ENCODE peak calls at places on chromosome 13, in eight cellular contexts. R is CD4-positive, alpha-beta T cell; B is GM10248; D is activated B cell treated with CpG ODN at 0.5 μM for 24 hours; Q is astrocyte of the cerebellum; X is spleen; T is neural crest cell; K is esophagus squamous epithelium. W is an unnamed sample.

GRCh38 chr13:41352935-41353801 is 42.1 kb downstream of the NAA16 start:
- DNase-seq in R (peak), K (no peak), B (peak), X (no peak), Q (peak), T (peak), D (no peak), W (peak)

GRCh38 chr13:22193070-22193469 is 522.2 kb downstream of the FGF9 start:
- DNase-seq in T (no peak), D (no peak), R (no peak), X (no peak), Q (no peak), B (no peak), K (no peak), W (no peak)

GRCh38 chr13:27182844-27183497 is 11.4 kb upstream of the USP12 start:
- DNase-seq in Q (peak), X (no peak), T (no peak), B (no peak), R (no peak), K (no peak), D (no peak), W (no peak)

GRCh38 chr13:73971481-73971880 is 162.7 kb downstream of the KLF12 start:
- DNase-seq in Q (no peak), R (no peak), K (no peak), X (no peak), T (no peak), D (no peak), B (no peak), W (no peak)

GRCh38 chr13:70310720-70311119 is 202.5 kb upstream of the KLHL1 start:
- DNase-seq in K (no peak), T (peak), R (no peak), B (no peak), D (no peak), X (no peak), Q (peak), W (peak)

GRCh38 chr13:46341112-46341711 is 45.8 kb downstream of the RUBCNL start:
- DNase-seq in R (no peak), D (no peak), B (peak), T (no peak), K (no peak), X (no peak), Q (peak), W (no peak)

GRCh38 chr13:48125794-48126228 is 30.9 kb upstream of the MED4 start:
- DNase-seq in Q (peak), R (no peak), X (no peak), B (no peak), K (no peak), T (no peak), D (no peak), W (no peak)

GRCh38 chr13:94344126-94344863 is 135.2 kb downstream of the DCT start:
- DNase-seq in Q (no peak), K (no peak), X (no peak), T (no peak), D (no peak), R (no peak), B (no peak), W (no peak)

GRCh38 chr13:74092711-74093110 is 41.5 kb downstream of the KLF12 start:
- DNase-seq in R (no peak), D (no peak), T (no peak), Q (no peak), K (no peak), B (no peak), X (no peak), W (no peak)

GRCh38 chr13:57716295-57716694 is 84.8 kb downstream of the PCDH17 start:
- DNase-seq in T (no peak), R (no peak), K (no peak), Q (no peak), B (no peak), D (no peak), X (no peak), W (no peak)

GRCh38 chr13:26558074-26558805 is 757 bp downstream of the WASF3 start:
- DNase-seq in R (no peak), D (no peak), K (no peak), X (peak), T (peak), B (no peak), Q (no peak), W (peak)

GRCh38 chr13:36526897-36527296 is 94.6 kb downstream of the CCNA1 start:
- DNase-seq in Q (no peak), R (no peak), X (no peak), D (no peak), T (no peak), K (no peak), B (no peak), W (no peak)

GRCh38 chr13:111398715-111399299 is 78.4 kb downstream of the TEX29 start:
- DNase-seq in Q (no peak), B (no peak), X (peak), K (no peak), R (no peak), D (no peak), T (no peak), W (no peak)

GRCh38 chr13:60431108-60431700 is 34.2 kb downstream of the TDRD3 start:
- DNase-seq in T (no peak), D (no peak), R (no peak), X (no peak), K (no peak), B (peak), Q (peak), W (no peak)

DNA sequence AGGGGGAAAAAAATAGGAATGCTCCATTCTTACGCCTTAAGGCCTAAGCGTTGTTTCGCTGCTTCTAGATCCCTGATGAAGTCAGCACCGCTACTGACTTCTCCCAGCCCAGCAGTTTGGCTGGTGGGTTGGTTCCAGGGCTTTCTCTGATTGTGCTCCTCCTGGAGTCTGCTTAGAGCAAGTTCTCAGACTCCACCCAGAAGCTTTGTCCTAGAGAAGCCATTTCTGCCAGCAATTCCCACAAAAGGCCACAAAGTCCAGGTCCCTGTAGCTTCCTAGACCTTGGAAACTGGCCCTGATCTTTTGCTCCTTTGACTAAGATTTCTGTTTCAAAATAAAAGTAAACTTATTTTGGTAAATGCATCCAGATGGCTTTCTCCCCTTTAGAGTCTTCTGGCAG is 65.4 kb downstream of the KCTD12 start:
- DNase-seq in Q (no peak), K (no peak), T (no peak), D (no peak), R (no peak), B (no peak), X (no peak), W (no peak)
- TF ChIP-seq CTCF in Q (no peak), K (no peak), T (no peak), D (no peak), R (no peak), B (no peak), X (no peak), W (no peak)

GRCh38 chr13:67152123-67152522 is 78.0 kb downstream of the PCDH9 start:
- DNase-seq in Q (no peak), T (no peak), K (no peak), X (no peak), B (no peak), R (no peak), D (no peak), W (no peak)
- TF ChIP-seq CTCF in Q (no peak), T (no peak), K (no peak), X (no peak), B (no peak), R (no peak), D (no peak), W (no peak)

DNA sequence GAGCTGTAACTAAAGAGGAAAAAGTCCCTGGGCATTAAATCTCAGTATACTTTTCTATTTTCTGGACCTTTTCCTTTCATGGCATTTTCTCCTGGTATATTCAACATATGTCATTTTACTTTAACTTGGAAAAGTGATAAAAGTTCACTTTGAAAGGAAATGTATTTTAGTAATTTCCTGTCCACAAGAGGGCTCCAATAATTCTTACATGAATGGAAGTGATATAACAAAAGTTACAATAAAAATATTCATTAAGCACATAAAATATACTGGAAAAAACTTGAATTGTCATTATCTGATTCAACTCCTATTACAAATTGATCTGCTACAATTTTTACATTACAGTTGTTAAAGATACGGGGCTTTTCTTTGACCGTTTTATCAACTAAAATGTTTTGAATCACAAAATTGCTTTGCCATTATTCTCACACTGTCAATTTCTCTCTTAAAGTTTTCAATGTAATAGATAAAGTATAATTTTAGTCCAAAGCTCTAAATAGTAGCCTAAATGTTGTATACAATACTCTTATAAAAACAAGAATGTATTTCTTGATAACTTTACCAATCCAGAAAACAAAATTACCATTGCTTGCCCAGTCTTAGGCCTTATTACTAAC is 4.9 kb downstream of the UBL3 start:
- DNase-seq in Q (no peak), X (no peak), R (no peak), D (no peak), T (no peak), B (no peak), K (no peak), W (no peak)
- TF ChIP-seq CTCF in Q (peak), X (no peak), R (peak), D (no peak), T (peak), B (peak), K (peak), W (no peak)

GRCh38 chr13:71979616-71980015 is 112.6 kb upstream of the DACH1 start:
- DNase-seq in D (no peak), K (no peak), R (no peak), X (no peak), B (no peak), T (no peak), Q (no peak), W (no peak)
- TF ChIP-seq CTCF in D (no peak), K (no peak), R (no peak), X (no peak), B (peak), T (peak), Q (peak), W (no peak)

GRCh38 chr13:112587359-112587766 is 590 bp downstream of the TUBGCP3 start:
- DNase-seq in T (peak), K (no peak), R (peak), X (peak), B (peak), Q (peak), D (peak), W (peak)
- TF ChIP-seq CTCF in T (no peak), K (no peak), R (no peak), X (no peak), B (peak), Q (no peak), D (no peak), W (no peak)

DNA sequence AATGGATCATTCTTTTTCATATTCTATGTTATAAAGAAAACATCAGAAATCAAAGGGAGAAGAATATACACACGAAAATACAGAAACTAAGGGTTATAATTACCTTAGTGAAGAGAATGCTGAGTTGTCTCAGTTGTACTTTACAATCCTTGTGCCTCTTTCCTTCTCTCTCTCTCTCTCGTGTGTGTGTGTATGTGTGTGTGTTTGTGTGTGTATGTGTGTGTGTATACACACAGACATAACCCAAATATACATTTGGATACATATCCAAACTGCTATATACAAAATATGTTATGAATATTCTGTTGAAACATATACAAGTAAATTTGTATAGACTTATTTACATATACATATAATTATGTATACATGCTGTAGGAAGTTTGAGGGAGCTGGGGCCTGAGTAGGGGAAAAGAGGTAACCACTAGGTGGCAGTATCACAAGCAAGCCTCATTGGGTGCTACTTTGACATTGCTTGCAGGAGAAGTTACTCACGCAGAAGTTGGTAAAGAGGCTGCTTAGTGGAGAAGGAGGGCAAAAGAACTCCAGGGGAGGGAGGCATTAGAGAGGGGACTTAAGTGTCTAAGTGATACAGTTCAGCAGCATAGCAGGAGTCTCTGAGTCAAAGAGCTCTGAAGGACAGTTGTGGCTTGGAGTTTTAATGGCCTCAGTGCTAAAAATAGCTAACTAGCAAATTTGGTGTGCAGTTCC is 465.1 kb upstream of the PCDH20 start:
- DNase-seq in B (peak), R (no peak), X (no peak), D (no peak), Q (no peak), T (no peak), K (no peak), W (peak)
- TF ChIP-seq CTCF in B (peak), R (no peak), X (no peak), D (no peak), Q (peak), T (peak), K (peak), W (peak)

W was measured in endothelial cell.